ENCODE peak calls at places on chromosome 4, in four cellular contexts. I is mesendoderm; F is activated T-helper 1 cell treated with Interleukin-2 at 50 U/mL for 16 hours; Z is stimulated activated CD4-positive, alpha-beta T cell treated with anti-CD3 and anti-CD28 coated beads, Interleukin-2, amount 100 ng/mL, for 24 hours. E is an unnamed sample.

GRCh38 chr4:148200960-148201359 is 241.3 kb downstream of the NR3C2 start:
- DNase-seq in I (no peak), F (no peak), Z (no peak), E (no peak)

GRCh38 chr4:38396845-38397547 is 267.0 kb upstream of the KLF3 start:
- DNase-seq in I (no peak), F (no peak), Z (no peak), E (no peak)

GRCh38 chr4:165384186-165384585 is 5.4 kb downstream of the CPE start:
- DNase-seq in I (peak; percentile 72), F (no peak), Z (no peak), E (no peak)

GRCh38 chr4:153345011-153345981 is 808 bp downstream of the MND1 start:
- DNase-seq in I (peak; percentile 86), F (peak; percentile 32), Z (peak; percentile 70), E (peak; percentile 32)

GRCh38 chr4:127604949-127605709 is 27.6 kb upstream of the INTU start:
- DNase-seq in I (peak; percentile 83), F (no peak), Z (no peak), E (peak; percentile 8)

GRCh38 chr4:78885598-78885997 is 53.6 kb downstream of the PAQR3 start:
- DNase-seq in I (no peak), F (no peak), Z (no peak), E (no peak)

GRCh38 chr4:184280591-184281071 is 63.0 kb upstream of the ENPP6 start:
- DNase-seq in I (no peak), F (no peak), Z (no peak), E (no peak)

GRCh38 chr4:121252224-121252806 is 88.2 kb upstream of the TNIP3 start:
- DNase-seq in I (peak; percentile 86), F (peak; percentile 29), Z (peak; percentile 70), E (peak; percentile 36)

GRCh38 chr4:99062120-99062519 is 26.5 kb downstream of the ADH5 start:
- DNase-seq in I (no peak), F (no peak), Z (no peak), E (no peak)

GRCh38 chr4:76434901-76435688 is at the start of gene SHROOM3:
- DNase-seq in I (peak; percentile 73), F (no peak), Z (no peak), E (no peak)

GRCh38 chr4:84719115-84719514 is 136.2 kb downstream of the CDS1 start:
- DNase-seq in I (no peak), F (no peak), Z (no peak), E (peak; percentile 11)